ENCODE peak calls at places on chromosomes 1 and 21, in four cellular contexts. W is caudate nucleus; E is HFFc6; C is stimulated activated CD8-positive, alpha-beta memory T cell treated with anti-CD3 and anti-CD28 coated beads, Interleukin-15, amount 100 ng/mL, for 24 hours. A is an unnamed sample.

GRCh38 chr1:7847599-7847998 is 5.3 kb downstream of the UTS2 start:
- DNase-seq in W (no peak), E (peak; percentile 88), C (no peak), A (no peak)

GRCh38 chr1:205270271-205270670 is 42.5 kb downstream of the TMCC2 start:
- DNase-seq in W (no peak), E (no peak), C (no peak), A (no peak)

GRCh38 chr1:209473023-209473422 is 110.5 kb upstream of the CAMK1G start:
- DNase-seq in W (no peak), E (no peak), C (no peak), A (no peak)

GRCh38 chr1:60877376-60877775 is 205.0 kb upstream of the NFIA start:
- DNase-seq in W (no peak), E (no peak), C (no peak), A (no peak)

GRCh38 chr1:200528838-200529565 is 91.5 kb downstream of the KIF14 start:
- DNase-seq in W (no peak), E (no peak), C (no peak), A (no peak)

GRCh38 chr1:209835782-209836298 is 8.1 kb downstream of the UTP25 start:
- DNase-seq in W (no peak), E (peak; percentile 57), C (no peak), A (no peak)

GRCh38 chr1:177432897-177433296 is 262.1 kb downstream of the BRINP2 start:
- DNase-seq in W (no peak), E (no peak), C (no peak), A (no peak)

GRCh38 chr21:32516729-32517649 is 68.3 kb downstream of the TCP10L start:
- DNase-seq in W (no peak), E (peak; percentile 77), C (no peak), A (no peak)

GRCh38 chr1:74964508-74964907 is 169.7 kb upstream of the LHX8 start:
- DNase-seq in W (no peak), E (no peak), C (no peak), A (no peak)

GRCh38 chr1:26378088-26378878 is 5.7 kb upstream of the ZNF683 start:
- DNase-seq in W (no peak), E (peak; percentile 95), C (peak; percentile 49), A (peak; percentile 59)

GRCh38 chr1:161987872-161988271 is 35.8 kb downstream of the OLFML2B start:
- DNase-seq in W (no peak), E (no peak), C (no peak), A (no peak)

GRCh38 chr1:182599339-182599738 is 4.8 kb downstream of the RGS16 start:
- DNase-seq in W (no peak), E (no peak), C (no peak), A (no peak)

GRCh38 chr1:199619202-199619601 is 408.3 kb upstream of the NR5A2 start:
- DNase-seq in W (no peak), E (no peak), C (no peak), A (no peak)

GRCh38 chr1:61204528-61204927 is 122.2 kb downstream of the NFIA start:
- DNase-seq in W (no peak), E (no peak), C (no peak), A (peak; percentile 60)

GRCh38 chr1:119713538-119714456 is 2.1 kb downstream of the PHGDH start:
- DNase-seq in W (no peak), E (no peak), C (no peak), A (no peak)

GRCh38 chr1:3717715-3718601 is 34.3 kb upstream of the CCDC27 start:
- DNase-seq in W (no peak), E (no peak), C (no peak), A (no peak)

GRCh38 chr1:100485855-100486258 is 52.1 kb upstream of the GPR88 start:
- DNase-seq in W (no peak), E (no peak), C (no peak), A (no peak)

GRCh38 chr1:171999756-172000155 is 158.5 kb downstream of the DNM3 start:
- DNase-seq in W (no peak), E (peak; percentile 47), C (no peak), A (no peak)

A was measured in Peyer's patch.